ENCODE peak calls at places on chromosomes 6 and 20, in six cellular contexts. Q is esophagus squamous epithelium, K is A549, I is stomach, N is endothelial cell of umbilical vein, C is spleen. E is an unnamed sample.

GRCh38 chr20:36845288-36845969 is 30.5 kb upstream of the TLDC2 start:
- DNase-seq in Q (no peak), K (no peak), I (no peak), N (no peak), C (peak), E (no peak)

GRCh38 chr20:51930775-51931174 is 128.5 kb upstream of the SALL4 start:
- DNase-seq in Q (no peak), K (no peak), I (no peak), N (peak), C (no peak), E (peak)

GRCh38 chr20:5845686-5846651 is 95.8 kb downstream of the SHLD1 start:
- DNase-seq in Q (no peak), K (no peak), I (no peak), N (no peak), C (no peak), E (no peak)

GRCh38 chr20:62578294-62578897 is 63.9 kb upstream of the SLCO4A1 start:
- DNase-seq in Q (no peak), K (peak), I (no peak), N (no peak), C (no peak), E (no peak)

GRCh38 chr6:7234547-7234946 is 78.5 kb downstream of the SSR1 start:
- DNase-seq in Q (no peak), K (no peak), I (no peak), N (no peak), C (no peak), E (no peak)

GRCh38 chr20:42567409-42567808 is 622.3 kb downstream of the PTPRT start:
- DNase-seq in Q (no peak), K (no peak), I (no peak), N (no peak), C (no peak), E (no peak)

GRCh38 chr6:37785002-37785687 is 34.4 kb upstream of the ZFAND3 start:
- DNase-seq in Q (no peak), K (no peak), I (no peak), N (no peak), C (no peak), E (no peak)

GRCh38 chr20:11676618-11677289 is 240.9 kb upstream of the BTBD3 start:
- DNase-seq in Q (no peak), K (peak), I (no peak), N (peak), C (no peak), E (peak)

GRCh38 chr6:79570802-79571367 is 33.7 kb upstream of the LCA5 start:
- DNase-seq in Q (no peak), K (peak), I (no peak), N (peak), C (no peak), E (no peak)

GRCh38 chr20:9971746-9972145 is 63.0 kb upstream of the ANKEF1 start:
- DNase-seq in Q (no peak), K (no peak), I (no peak), N (no peak), C (no peak), E (no peak)

GRCh38 chr6:139436521-139437348 is 62.3 kb upstream of the CITED2 start:
- DNase-seq in Q (no peak), K (no peak), I (no peak), N (no peak), C (no peak), E (no peak)

GRCh38 chr6:111173946-111174345 is 86.6 kb downstream of the SLC16A10 start:
- DNase-seq in Q (no peak), K (no peak), I (no peak), N (peak), C (no peak), E (no peak)

GRCh38 chr6:137402143-137402542 is 92.1 kb downstream of the OLIG3 start:
- DNase-seq in Q (no peak), K (no peak), I (no peak), N (no peak), C (no peak), E (no peak)

GRCh38 chr20:17523326-17523725 is 7.9 kb downstream of the BFSP1 start:
- DNase-seq in Q (no peak), K (no peak), I (no peak), N (no peak), C (no peak), E (no peak)

GRCh38 chr6:28474441-28475219 is 31.3 kb upstream of the ZSCAN23 start:
- DNase-seq in Q (no peak), K (peak), I (no peak), N (peak), C (no peak), E (peak)

GRCh38 chr6:53465732-53466131 is 79.2 kb downstream of the GCLC start:
- DNase-seq in Q (no peak), K (no peak), I (no peak), N (no peak), C (no peak), E (no peak)

GRCh38 chr20:34528921-34529297 is 12.7 kb downstream of the DYNLRB1 start:
- DNase-seq in Q (no peak), K (no peak), I (peak), N (peak), C (peak), E (no peak)

GRCh38 chr6:48476257-48476656 is 365.3 kb upstream of the PTCHD4 start:
- DNase-seq in Q (no peak), K (no peak), I (no peak), N (peak), C (no peak), E (no peak)

GRCh38 chr20:58511364-58511763 is 3.8 kb downstream of the APCDD1L start:
- DNase-seq in Q (no peak), K (no peak), I (no peak), N (peak), C (no peak), E (no peak)

GRCh38 chr6:151512481-151512880 is 18.7 kb downstream of the CCDC170 start:
- DNase-seq in Q (no peak), K (no peak), I (no peak), N (no peak), C (no peak), E (no peak)

GRCh38 chr6:143245656-143246055 is 185.0 kb downstream of the AIG1 start:
- DNase-seq in Q (no peak), K (no peak), I (no peak), N (no peak), C (no peak), E (no peak)

GRCh38 chr6:96124778-96125177 is 109.0 kb downstream of the FUT9 start:
- DNase-seq in Q (no peak), K (no peak), I (no peak), N (no peak), C (no peak), E (no peak)

GRCh38 chr20:34663213-34663943 is 13.5 kb downstream of the PIGU start:
- DNase-seq in Q (no peak), K (no peak), I (no peak), N (no peak), C (no peak), E (no peak)

GRCh38 chr6:13710552-13711383 is 867 bp downstream of the RANBP9 start:
- DNase-seq in Q (no peak), K (no peak), I (peak), N (peak), C (peak), E (peak)

GRCh38 chr6:93391982-93392381 is 27.4 kb downstream of the EPHA7 start:
- DNase-seq in Q (no peak), K (no peak), I (no peak), N (no peak), C (no peak), E (no peak)

GRCh38 chr6:44533221-44533820 is 145.8 kb downstream of the CDC5L start:
- DNase-seq in Q (no peak), K (no peak), I (no peak), N (no peak), C (no peak), E (no peak)

GRCh38 chr6:111469543-111469942 is 13.5 kb downstream of the REV3L start:
- DNase-seq in Q (no peak), K (no peak), I (no peak), N (no peak), C (no peak), E (no peak)

GRCh38 chr20:14384411-14384810 is 47.0 kb upstream of the FLRT3 start:
- DNase-seq in Q (no peak), K (no peak), I (no peak), N (no peak), C (no peak), E (no peak)

GRCh38 chr6:5379647-5380242 is 118.4 kb downstream of the FARS2 start:
- DNase-seq in Q (no peak), K (peak), I (no peak), N (peak), C (no peak), E (peak)

GRCh38 chr6:209432-210103 is 82.7 kb upstream of the DUSP22 start:
- DNase-seq in Q (no peak), K (no peak), I (no peak), N (no peak), C (no peak), E (no peak)

GRCh38 chr6:21367649-21368154 is 225.8 kb upstream of the SOX4 start:
- DNase-seq in Q (no peak), K (no peak), I (no peak), N (no peak), C (no peak), E (no peak)
- TF ChIP-seq POLR2A in Q (no peak), K (no peak), I (no peak), N (no peak), C (no peak), E (no peak)

DNA sequence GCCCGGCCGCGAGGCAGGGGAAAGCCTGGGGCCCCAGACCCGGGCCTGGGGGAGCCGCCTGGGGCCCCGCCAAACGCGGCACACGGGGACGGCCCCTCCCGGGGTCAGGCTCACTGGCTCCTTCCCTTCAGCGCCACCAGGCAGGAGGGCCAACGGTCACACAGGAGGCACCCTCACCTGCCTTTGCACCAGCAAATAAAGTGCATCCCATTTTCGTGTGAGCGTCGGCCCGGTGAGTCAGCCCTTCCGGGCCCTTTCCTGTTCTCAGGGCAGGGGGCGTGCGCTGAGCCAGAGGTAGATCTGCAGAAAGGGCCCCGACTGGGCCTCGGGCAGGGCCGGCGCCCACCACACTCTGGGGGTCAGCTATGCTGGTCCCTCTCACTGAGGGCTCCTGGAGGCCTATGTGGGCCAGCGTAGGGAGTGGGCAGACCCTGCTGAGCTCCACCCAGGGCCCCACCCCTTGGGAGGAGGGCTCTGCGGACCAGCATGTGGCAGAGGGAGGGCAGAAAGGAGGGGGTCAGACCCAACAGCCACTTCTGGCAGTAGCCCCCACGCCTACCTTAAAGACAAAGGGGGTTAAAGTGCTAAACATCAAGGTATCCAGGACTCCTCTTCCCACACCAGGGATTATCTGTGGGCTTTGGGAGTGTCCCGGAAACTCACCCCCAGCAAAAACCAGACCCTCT is 931 bp upstream of the UCKL1 start:
- DNase-seq in Q (no peak), K (peak), I (peak), N (peak), C (peak), E (peak)
- TF ChIP-seq POLR2A in Q (no peak), K (peak), I (no peak), N (peak), C (no peak), E (no peak)

GRCh38 chr20:3378138-3378537 is 29.3 kb downstream of the DNAAF9 start:
- DNase-seq in Q (no peak), K (no peak), I (no peak), N (peak), C (no peak), E (no peak)

GRCh38 chr20:3371757-3372156 is 35.7 kb downstream of the DNAAF9 start:
- DNase-seq in Q (no peak), K (no peak), I (peak), N (no peak), C (no peak), E (no peak)

GRCh38 chr20:3377644-3378043 is 29.8 kb downstream of the DNAAF9 start:
- DNase-seq in Q (no peak), K (no peak), I (no peak), N (no peak), C (no peak), E (no peak)

GRCh38 chr20:3374296-3374695 is 33.2 kb downstream of the DNAAF9 start:
- DNase-seq in Q (no peak), K (no peak), I (no peak), N (peak), C (no peak), E (no peak)
- TF ChIP-seq POLR2A in Q (no peak), K (no peak), I (no peak), N (no peak), C (no peak), E (no peak)

DNA sequence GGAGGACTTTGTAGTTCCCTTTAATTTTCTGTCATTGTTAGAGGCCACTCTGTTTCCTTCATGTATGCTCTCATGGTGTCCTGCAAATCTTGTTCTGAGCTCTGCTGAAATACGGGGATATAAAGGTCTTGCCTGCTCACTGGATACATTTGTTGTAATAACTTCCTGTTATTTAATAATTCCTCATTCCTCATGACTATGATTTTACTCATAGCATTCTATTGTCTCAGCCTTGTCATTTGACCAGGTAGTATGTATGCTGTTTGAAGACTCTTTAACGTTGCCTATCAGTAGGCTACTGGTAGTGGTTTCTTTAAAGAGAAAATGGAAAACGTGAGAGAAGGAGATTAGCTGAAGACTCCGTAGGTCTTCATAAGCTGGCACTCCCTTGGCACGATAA is 4.7 kb downstream of the MAP3K4 start:
- DNase-seq in Q (no peak), K (no peak), I (no peak), N (peak), C (no peak), E (no peak)
- TF ChIP-seq POLR2A in Q (no peak), K (no peak), I (no peak), N (no peak), C (no peak), E (no peak)

GRCh38 chr6:170291271-170292110 is 613 bp upstream of the DLL1 start:
- DNase-seq in Q (no peak), K (no peak), I (peak), N (peak), C (peak), E (no peak)
- TF ChIP-seq POLR2A in Q (no peak), K (no peak), I (no peak), N (no peak), C (no peak), E (no peak)

E was measured in H54.